ENCODE peak calls at places on chromosomes 13 and 19, in five cellular contexts. Z is T-cell; T is activated effector memory CD4-positive, alpha-beta T cell treated with anti-CD3 and anti-CD28 coated beads, Interleukin-2, amount 50 U/mL, for 16 hours; P is tibial artery; F is osteocyte. B is an unnamed sample.

GRCh38 chr19:54429176-54429495 is 13.9 kb downstream of the TTYH1 start:
- DNase-seq in Z (no peak), T (no peak), P (no peak), F (no peak), B (no peak)

GRCh38 chr13:48493851-48494250 is 39.0 kb downstream of the RCBTB2 start:
- DNase-seq in Z (no peak), T (no peak), P (no peak), F (no peak), B (no peak)

GRCh38 chr13:29619995-29620394 is 24.5 kb upstream of the SLC7A1 start:
- DNase-seq in Z (no peak), T (no peak), P (no peak), F (no peak), B (no peak)

GRCh38 chr19:5321851-5322681 is 18.5 kb downstream of the PTPRS start:
- DNase-seq in Z (no peak), T (no peak), P (no peak), F (no peak), B (no peak)

GRCh38 chr13:110237895-110238294 is 69.1 kb downstream of the COL4A1 start:
- DNase-seq in Z (no peak), T (no peak), P (no peak), F (no peak), B (no peak)

GRCh38 chr19:3533020-3533408 is 6.0 kb upstream of the TEKTIP1 start:
- DNase-seq in Z (no peak), T (no peak), P (no peak), F (no peak), B (no peak)

GRCh38 chr19:5951338-5951861 is 26.5 kb downstream of the RANBP3 start:
- DNase-seq in Z (no peak), T (no peak), P (no peak), F (no peak), B (no peak)

GRCh38 chr13:113915786-113916329 is 52.0 kb upstream of the GAS6 start:
- DNase-seq in Z (no peak), T (peak; percentile 47), P (no peak), F (peak; percentile 68), B (no peak)

GRCh38 chr19:36686365-36687213 is 823 bp upstream of the ZNF567 start:
- DNase-seq in Z (no peak), T (peak; percentile 61), P (peak; percentile 20), F (no peak), B (no peak)

GRCh38 chr13:110250258-110250891 is 56.6 kb downstream of the COL4A1 start:
- DNase-seq in Z (no peak), T (no peak), P (peak; percentile 79), F (peak; percentile 86), B (no peak)

GRCh38 chr13:113622791-113623490 is 35.1 kb downstream of the ATP4B start:
- DNase-seq in Z (no peak), T (no peak), P (no peak), F (no peak), B (no peak)

GRCh38 chr19:22144394-22144793 is 52.4 kb downstream of the ZNF676 start:
- DNase-seq in Z (no peak), T (no peak), P (no peak), F (no peak), B (no peak)

GRCh38 chr19:488505-489417 is 7.5 kb upstream of the MADCAM1 start:
- DNase-seq in Z (peak; percentile 80), T (peak; percentile 98), P (peak; percentile 94), F (peak; percentile 98), B (peak; percentile 94)

GRCh38 chr19:47229674-47230121 is 1.3 kb downstream of the BBC3 start:
- DNase-seq in Z (no peak), T (peak; percentile 72), P (no peak), F (no peak), B (no peak)

GRCh38 chr13:51797664-51798488 is 6.1 kb downstream of the DHRS12 start:
- DNase-seq in Z (peak; percentile 47), T (peak; percentile 81), P (no peak), F (no peak), B (peak; percentile 35)

GRCh38 chr19:51809787-51810186 is 14.8 kb downstream of the FPR3 start:
- DNase-seq in Z (no peak), T (no peak), P (peak; percentile 70), F (no peak), B (no peak)

GRCh38 chr19:8611890-8612806 is 1.6 kb upstream of the ADAMTS10 start:
- DNase-seq in Z (no peak), T (no peak), P (peak; percentile 85), F (no peak), B (no peak)

GRCh38 chr13:33751151-33751550 is 66.8 kb upstream of the RFC3 start:
- DNase-seq in Z (no peak), T (no peak), P (no peak), F (no peak), B (no peak)

GRCh38 chr19:56310462-56310861 is 4.2 kb downstream of the ZSCAN5A start:
- DNase-seq in Z (no peak), T (no peak), P (no peak), F (peak; percentile 57), B (no peak)